ENCODE peak calls at places on chromosomes 7 and 10, in seven cellular contexts. Y, H, F, I, K, G and J are unnamed samples.

GRCh38 chr7:22426463-22427121 is 69.6 kb upstream of the RAPGEF5 start:
- DNase-seq in Y (no peak), H (no peak), F (no peak), I (no peak), K (no peak), G (no peak), J (no peak)

GRCh38 chr10:51768886-51769285 is 69.5 kb upstream of the CSTF2T start:
- DNase-seq in Y (no peak), H (no peak), F (no peak), I (no peak), K (no peak), G (no peak), J (no peak)

GRCh38 chr10:24208661-24209420 is at the start of gene KIAA1217:
- DNase-seq in Y (peak), H (peak), F (peak), I (peak), K (peak), G (peak), J (peak)

GRCh38 chr10:62614389-62615157 is 189.9 kb upstream of the ADO start:
- DNase-seq in Y (no peak), H (no peak), F (no peak), I (peak), K (no peak), G (no peak), J (no peak)

GRCh38 chr7:38222481-38223096 is 44.5 kb downstream of the STARD3NL start:
- DNase-seq in Y (peak), H (peak), F (peak), I (peak), K (peak), G (peak), J (peak)

GRCh38 chr7:37977243-37977642 is 56.8 kb downstream of the EPDR1 start:
- DNase-seq in Y (no peak), H (no peak), F (no peak), I (peak), K (no peak), G (no peak), J (no peak)

GRCh38 chr7:17971392-17971791 is 31.1 kb upstream of the SNX13 start:
- DNase-seq in Y (no peak), H (no peak), F (no peak), I (no peak), K (peak), G (no peak), J (peak)

GRCh38 chr7:29139796-29140195 is 6.5 kb downstream of the CPVL start:
- DNase-seq in Y (no peak), H (no peak), F (no peak), I (peak), K (no peak), G (no peak), J (no peak)

GRCh38 chr10:37535459-37536246 is 321.8 kb downstream of the ZNF248 start:
- DNase-seq in Y (no peak), H (peak), F (peak), I (peak), K (no peak), G (no peak), J (no peak)

GRCh38 chr7:137160236-137160635 is 183.3 kb downstream of the PTN start:
- DNase-seq in Y (no peak), H (no peak), F (no peak), I (no peak), K (no peak), G (no peak), J (no peak)

GRCh38 chr10:133537551-133538545 is 10.7 kb downstream of the CYP2E1 start:
- DNase-seq in Y (no peak), H (no peak), F (no peak), I (no peak), K (no peak), G (no peak), J (no peak)

GRCh38 chr7:134691820-134692705 is 45.4 kb downstream of the BPGM start:
- DNase-seq in Y (no peak), H (no peak), F (peak), I (peak), K (peak), G (no peak), J (peak)

GRCh38 chr7:41097501-41097900 is 605.4 kb downstream of the INHBA start:
- DNase-seq in Y (no peak), H (no peak), F (no peak), I (peak), K (no peak), G (no peak), J (peak)

GRCh38 chr10:43407148-43407575 is 1.8 kb downstream of the HNRNPF start:
- DNase-seq in Y (no peak), H (peak), F (peak), I (peak), K (peak), G (peak), J (peak)

GRCh38 chr7:50312589-50313162 is 8.2 kb downstream of the IKZF1 start:
- DNase-seq in Y (no peak), H (no peak), F (no peak), I (no peak), K (no peak), G (no peak), J (no peak)

GRCh38 chr10:99834410-99834809 is 52.0 kb downstream of the ABCC2 start:
- DNase-seq in Y (peak), H (no peak), F (no peak), I (peak), K (peak), G (no peak), J (peak)

GRCh38 chr7:64799-65430 is 127.5 kb upstream of the FAM20C start:
- DNase-seq in Y (no peak), H (no peak), F (no peak), I (no peak), K (no peak), G (peak), J (no peak)

GRCh38 chr7:92769361-92769633 is 67.1 kb downstream of the CDK6 start:
- DNase-seq in Y (no peak), H (no peak), F (no peak), I (no peak), K (no peak), G (no peak), J (no peak)

GRCh38 chr10:5843814-5844705 is 30.8 kb upstream of the GDI2 start:
- DNase-seq in Y (no peak), H (no peak), F (no peak), I (no peak), K (no peak), G (no peak), J (no peak)

GRCh38 chr10:104349623-104350142 is 4.0 kb upstream of the CFAP58 start:
- DNase-seq in Y (no peak), H (no peak), F (no peak), I (no peak), K (peak), G (no peak), J (peak)

GRCh38 chr10:72174297-72174662 is 41.5 kb upstream of the ANAPC16 start:
- DNase-seq in Y (no peak), H (no peak), F (no peak), I (no peak), K (no peak), G (no peak), J (no peak)

GRCh38 chr10:123986736-123987135 is 95.1 kb upstream of the CPXM2 start:
- DNase-seq in Y (no peak), H (no peak), F (no peak), I (no peak), K (no peak), G (no peak), J (no peak)

GRCh38 chr10:63910806-63911205 is 389.6 kb downstream of the REEP3 start:
- DNase-seq in Y (no peak), H (no peak), F (peak), I (no peak), K (no peak), G (no peak), J (no peak)

GRCh38 chr7:66727058-66727457 is 13.5 kb upstream of the RABGEF1 start:
- DNase-seq in Y (no peak), H (peak), F (no peak), I (no peak), K (no peak), G (no peak), J (no peak)

GRCh38 chr10:32332299-32332750 is 14.6 kb downstream of the EPC1 start:
- DNase-seq in Y (no peak), H (no peak), F (no peak), I (no peak), K (peak), G (no peak), J (no peak)

GRCh38 chr10:52259428-52259812 is 54.7 kb upstream of the DKK1 start:
- DNase-seq in Y (no peak), H (no peak), F (no peak), I (no peak), K (no peak), G (no peak), J (no peak)

GRCh38 chr7:99672571-99672970 is 7.2 kb downstream of the CYP3A5 start:
- DNase-seq in Y (no peak), H (no peak), F (no peak), I (no peak), K (no peak), G (no peak), J (no peak)

GRCh38 chr7:156642306-156643045 is 1.9 kb downstream of the RNF32 start:
- DNase-seq in Y (no peak), H (no peak), F (no peak), I (no peak), K (no peak), G (no peak), J (no peak)

GRCh38 chr7:50332241-50333176 is 28.0 kb downstream of the IKZF1 start:
- DNase-seq in Y (no peak), H (no peak), F (no peak), I (no peak), K (no peak), G (peak), J (no peak)

GRCh38 chr7:46317256-46317655 is 396.2 kb upstream of the IGFBP3 start:
- DNase-seq in Y (no peak), H (no peak), F (no peak), I (peak), K (peak), G (no peak), J (peak)

GRCh38 chr7:138554674-138555073 is 94.6 kb downstream of the TRIM24 start:
- DNase-seq in Y (no peak), H (no peak), F (no peak), I (no peak), K (no peak), G (no peak), J (no peak)

GRCh38 chr7:37277513-37277912 is 171.2 kb downstream of the ELMO1 start:
- DNase-seq in Y (no peak), H (no peak), F (no peak), I (no peak), K (no peak), G (peak), J (no peak)

GRCh38 chr7:45982912-45983719 is 62.0 kb upstream of the IGFBP3 start:
- DNase-seq in Y (no peak), H (no peak), F (no peak), I (no peak), K (no peak), G (no peak), J (no peak)

GRCh38 chr7:50477640-50478039 is 27.5 kb upstream of the FIGNL1 start:
- DNase-seq in Y (no peak), H (no peak), F (no peak), I (no peak), K (no peak), G (no peak), J (peak)

DNA sequence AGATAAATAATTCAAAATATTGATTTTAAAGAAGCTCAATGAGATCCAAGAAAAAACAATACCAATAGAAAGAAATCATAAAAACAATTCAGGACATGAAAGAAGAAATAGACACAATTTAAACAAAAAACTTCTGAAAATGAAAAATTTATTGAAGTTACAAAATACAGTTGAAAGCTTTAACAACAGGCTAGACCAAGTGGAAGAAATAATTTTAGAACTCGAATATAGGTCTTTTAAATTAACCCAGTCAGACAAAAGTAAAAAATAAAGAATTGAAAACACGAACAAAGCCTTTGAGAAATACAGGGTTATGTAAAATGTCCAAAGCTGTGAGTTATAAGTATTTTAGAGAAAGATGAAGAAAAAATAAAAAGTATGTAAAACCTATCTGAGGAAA is 152.4 kb upstream of the SMIM30 start:
- DNase-seq in Y (no peak), H (no peak), F (no peak), I (no peak), K (no peak), G (no peak), J (no peak)
- H3K4me3 ChIP-seq in Y (no peak), H (no peak), F (no peak), I (no peak), K (no peak), G (no peak), J (no peak)

DNA sequence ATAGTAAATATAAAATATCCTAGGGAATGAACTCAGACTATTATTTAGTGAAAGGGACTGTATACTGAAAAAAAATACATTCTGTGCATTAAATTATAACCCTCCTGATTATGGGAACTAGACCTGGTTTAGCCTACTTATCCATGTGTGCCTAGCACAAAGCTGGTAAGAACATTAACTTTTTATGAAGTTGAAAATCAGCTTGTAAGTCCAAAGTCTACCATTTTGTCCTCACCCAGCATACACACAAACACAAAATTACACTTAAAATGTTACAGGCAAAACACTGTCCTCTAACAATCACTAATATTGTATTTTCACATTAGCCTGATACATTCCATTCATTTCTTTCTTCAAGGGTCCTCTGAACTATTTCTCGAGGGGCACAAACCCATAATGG is 19.9 kb upstream of the NEBL start:
- DNase-seq in Y (no peak), H (no peak), F (no peak), I (no peak), K (no peak), G (no peak), J (no peak)
- H3K4me3 ChIP-seq in Y (no peak), H (no peak), F (no peak), I (no peak), K (no peak), G (no peak), J (no peak)

DNA sequence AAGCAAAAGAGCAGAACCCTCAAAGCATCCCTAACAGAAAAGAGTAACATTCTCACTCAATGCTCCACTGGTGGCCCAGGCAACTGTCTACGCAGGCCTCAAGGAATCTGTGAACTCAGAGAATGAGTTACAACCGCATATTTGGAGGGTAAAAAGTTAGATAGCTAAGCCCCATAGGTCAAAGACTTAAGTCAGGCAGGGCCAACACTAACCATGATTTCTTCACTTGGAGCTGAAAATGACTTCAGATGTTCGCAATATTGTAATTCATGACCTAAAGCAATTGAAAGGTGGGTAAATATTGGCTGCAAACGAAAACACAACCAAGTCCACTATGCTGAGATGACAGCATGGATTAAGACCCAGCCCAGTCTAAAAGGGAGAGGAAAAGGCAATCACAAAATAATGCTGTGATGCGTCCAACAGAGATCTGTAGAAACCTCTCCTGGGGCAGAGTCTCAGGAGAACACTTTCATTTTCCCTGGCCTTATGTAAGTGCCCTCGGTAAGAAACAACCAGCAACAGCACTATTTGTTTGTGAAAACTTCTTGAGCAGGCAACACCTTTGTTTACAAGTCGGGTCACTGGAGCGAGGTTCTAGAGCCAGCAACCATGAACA is 176.5 kb downstream of the TNS3 start:
- DNase-seq in Y (no peak), H (no peak), F (no peak), I (no peak), K (no peak), G (no peak), J (peak)
- H3K4me3 ChIP-seq in Y (no peak), H (no peak), F (no peak), I (no peak), K (no peak), G (no peak), J (no peak)

GRCh38 chr7:69882269-69882668 is 284.0 kb downstream of the AUTS2 start:
- DNase-seq in Y (no peak), H (no peak), F (no peak), I (no peak), K (no peak), G (no peak), J (no peak)

GRCh38 chr7:69879989-69880388 is 281.7 kb downstream of the AUTS2 start:
- DNase-seq in Y (no peak), H (no peak), F (no peak), I (no peak), K (no peak), G (no peak), J (no peak)

GRCh38 chr7:69878015-69878414 is 279.7 kb downstream of the AUTS2 start:
- DNase-seq in Y (no peak), H (no peak), F (no peak), I (no peak), K (peak), G (no peak), J (no peak)

GRCh38 chr7:69883399-69883821 is 285.1 kb downstream of the AUTS2 start:
- DNase-seq in Y (no peak), H (no peak), F (no peak), I (no peak), K (no peak), G (no peak), J (no peak)

GRCh38 chr7:69880848-69881247 is 282.6 kb downstream of the AUTS2 start:
- DNase-seq in Y (no peak), H (no peak), F (peak), I (no peak), K (no peak), G (no peak), J (no peak)
- H3K4me3 ChIP-seq in Y (no peak), H (no peak), F (no peak), I (no peak), K (no peak), G (no peak), J (no peak)

GRCh38 chr7:44072364-44073231 is 7.2 kb upstream of the PGAM2 start:
- DNase-seq in Y (peak), H (peak), F (peak), I (peak), K (peak), G (peak), J (peak)

GRCh38 chr7:44075296-44076075 is 6.8 kb downstream of the POLM start:
- DNase-seq in Y (no peak), H (peak), F (no peak), I (no peak), K (no peak), G (no peak), J (no peak)

GRCh38 chr7:44071726-44072363 is 6.5 kb upstream of the PGAM2 start:
- DNase-seq in Y (no peak), H (no peak), F (no peak), I (no peak), K (no peak), G (no peak), J (no peak)

GRCh38 chr7:44074349-44074695 is 8.0 kb downstream of the POLM start:
- DNase-seq in Y (no peak), H (no peak), F (no peak), I (no peak), K (no peak), G (no peak), J (no peak)

GRCh38 chr7:44073664-44074348 is 8.4 kb upstream of the PGAM2 start:
- DNase-seq in Y (no peak), H (peak), F (no peak), I (peak), K (peak), G (no peak), J (no peak)
- H3K4me3 ChIP-seq in Y (no peak), H (no peak), F (no peak), I (peak), K (no peak), G (no peak), J (no peak)

GRCh38 chr7:94374721-94375120 is 20.0 kb upstream of the COL1A2 start:
- DNase-seq in Y (no peak), H (no peak), F (no peak), I (no peak), K (peak), G (no peak), J (peak)
- H3K4me3 ChIP-seq in Y (peak), H (no peak), F (no peak), I (peak), K (peak), G (no peak), J (peak)

DNA sequence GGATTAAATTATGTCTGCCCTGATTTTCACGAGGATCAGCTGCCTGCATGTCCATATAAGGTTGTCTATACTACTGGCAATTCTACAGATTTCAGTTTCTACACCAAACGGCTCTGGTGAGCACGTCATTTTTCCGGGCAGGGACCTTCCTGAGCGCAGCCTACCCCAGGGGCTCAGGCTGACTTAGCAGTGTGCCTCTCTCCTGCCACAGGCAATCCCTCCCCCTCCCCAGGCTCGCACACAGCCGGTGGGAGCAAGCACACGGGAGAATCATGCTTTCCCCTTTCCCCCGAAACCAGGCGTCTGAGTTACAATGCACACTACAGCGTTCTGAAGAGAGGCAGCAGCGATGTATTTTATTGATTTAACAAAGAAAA is 1.7 kb downstream of the KLF6 start:
- DNase-seq in Y (no peak), H (peak), F (peak), I (peak), K (peak), G (peak), J (peak)
- H3K4me3 ChIP-seq in Y (peak), H (peak), F (peak), I (peak), K (peak), G (peak), J (peak)